ENCODE peak calls at places on chromosomes 3 and 15, in four cellular contexts. One of them, this sample, is unnamed.
A peak's percentile ranks its signal among the peaks of the same experiment; 100 is the strongest.

GRCh38 chr15:26261966-26262365 is 398.8 kb upstream of the ATP10A start:
- DNase-seq in omental fat pad: no peak
- DNase-seq in AG04450: no peak
- DNase-seq in heart left ventricle: peak; percentile 74
- DNase-seq in this sample: no peak

GRCh38 chr3:72818092-72818721 is 30.0 kb downstream of the SHQ1 start:
- DNase-seq in omental fat pad: no peak
- DNase-seq in heart left ventricle: no peak
- DNase-seq in AG04450: no peak
- DNase-seq in this sample: no peak

GRCh38 chr3:50211930-50212329 is 6.9 kb downstream of the SLC38A3 start:
- DNase-seq in AG04450: no peak
- DNase-seq in heart left ventricle: no peak
- DNase-seq in omental fat pad: no peak
- DNase-seq in this sample: no peak

GRCh38 chr3:149475451-149476060 is 1.1 kb downstream of the TM4SF4 start:
- DNase-seq in omental fat pad: no peak
- DNase-seq in heart left ventricle: no peak
- DNase-seq in AG04450: no peak
- DNase-seq in this sample: no peak

GRCh38 chr3:78754066-78754743 is 1013.6 kb downstream of the ROBO1 start:
- DNase-seq in heart left ventricle: no peak
- DNase-seq in omental fat pad: no peak
- DNase-seq in AG04450: peak; percentile 8
- DNase-seq in this sample: no peak

GRCh38 chr15:59276225-59277178 is 69.9 kb downstream of the LDHAL6B start:
- DNase-seq in heart left ventricle: no peak
- DNase-seq in omental fat pad: no peak
- DNase-seq in AG04450: no peak
- DNase-seq in this sample: peak; percentile 45

GRCh38 chr3:58608648-58609047 is 31.5 kb upstream of the FAM107A start:
- DNase-seq in omental fat pad: no peak
- DNase-seq in AG04450: no peak
- DNase-seq in heart left ventricle: peak; percentile 75
- DNase-seq in this sample: no peak

GRCh38 chr3:69419276-69419675 is 33.4 kb upstream of the FRMD4B start:
- DNase-seq in heart left ventricle: no peak
- DNase-seq in AG04450: no peak
- DNase-seq in omental fat pad: no peak
- DNase-seq in this sample: no peak

GRCh38 chr3:121995190-121996137 is 26.6 kb downstream of the ILDR1 start:
- DNase-seq in heart left ventricle: peak; percentile 52
- DNase-seq in AG04450: peak; percentile 11
- DNase-seq in omental fat pad: no peak
- DNase-seq in this sample: peak; percentile 67

GRCh38 chr3:36461588-36461987 is 81.3 kb downstream of the STAC start:
- DNase-seq in omental fat pad: no peak
- DNase-seq in AG04450: no peak
- DNase-seq in heart left ventricle: no peak
- DNase-seq in this sample: no peak

GRCh38 chr3:98329392-98330124 is 24.1 kb upstream of the OR5K4 start:
- DNase-seq in heart left ventricle: peak; percentile 29
- DNase-seq in AG04450: peak; percentile 6
- DNase-seq in omental fat pad: no peak
- DNase-seq in this sample: peak; percentile 41